ENCODE peak calls at places on chromosomes 1 and 21, in ten cellular contexts. I is heart right ventricle; P is NCI-H1105; G is GM10248; A is Calu3; L is ELF-1; O is HEK293T; T is Right ventricle myocardium superior; V is GM20000; S is activated CD8-positive, alpha-beta T cell treated with anti-CD3 and anti-CD28 coated beads for 36 hours. C is an unnamed sample.

GRCh38 chr1:19863804-19864203 is 18.4 kb upstream of the OTUD3 start:
- DNase-seq in G (no peak), L (no peak), I (no peak), T (no peak), P (no peak), S (no peak), A (peak), O (no peak), V (no peak), C (no peak)

GRCh38 chr1:214124915-214125314 is 137.1 kb downstream of the PROX1 start:
- DNase-seq in V (no peak), I (no peak), T (no peak), O (peak), S (no peak), L (no peak), G (no peak), A (no peak), P (no peak), C (no peak)

GRCh38 chr1:37922767-37923550 is 23.9 kb downstream of the INPP5B start:
- DNase-seq in T (no peak), I (no peak), L (no peak), A (no peak), G (peak), O (no peak), P (no peak), V (peak), S (peak), C (no peak)

GRCh38 chr1:228311091-228311490 is 95.5 kb downstream of the TRIM11 start:
- DNase-seq in T (no peak), A (no peak), V (no peak), P (no peak), I (no peak), O (no peak), G (no peak), L (no peak), S (no peak), C (no peak)

GRCh38 chr21:37658994-37659458 is 257.2 kb downstream of the KCNJ6 start:
- DNase-seq in T (no peak), O (no peak), G (no peak), V (no peak), S (peak), P (no peak), L (no peak), I (no peak), A (no peak), C (no peak)

GRCh38 chr1:9589144-9589718 is 520 bp downstream of the TMEM201 start:
- DNase-seq in P (no peak), T (peak), A (peak), S (peak), G (no peak), L (peak), O (peak), I (no peak), V (peak), C (peak)

GRCh38 chr21:38293765-38294164 is 37.0 kb downstream of the KCNJ15 start:
- DNase-seq in P (no peak), L (no peak), T (no peak), A (no peak), O (no peak), I (no peak), G (no peak), S (no peak), V (no peak), C (no peak)

GRCh38 chr1:15033264-15033663 is 120.3 kb upstream of the TMEM51 start:
- DNase-seq in I (no peak), O (no peak), A (no peak), L (no peak), T (no peak), P (no peak), G (no peak), S (no peak), V (no peak), C (peak)

GRCh38 chr21:41358193-41359166 is 3.3 kb upstream of the MX2 start:
- DNase-seq in L (no peak), V (no peak), P (no peak), O (no peak), I (no peak), S (no peak), G (no peak), A (no peak), T (no peak), C (no peak)

GRCh38 chr21:16605588-16605987 is 875.8 kb downstream of the USP25 start:
- DNase-seq in T (no peak), I (no peak), O (no peak), S (no peak), A (no peak), P (no peak), V (no peak), L (no peak), G (no peak), C (no peak)

GRCh38 chr1:13543927-13544556 is 30.2 kb upstream of the LRRC38 start:
- DNase-seq in T (peak), G (no peak), S (no peak), L (peak), V (no peak), P (no peak), I (peak), A (no peak), O (peak), C (peak)

GRCh38 chr1:29569971-29570634 is 333.8 kb downstream of the PTPRU start:
- DNase-seq in V (no peak), T (no peak), G (no peak), P (no peak), L (no peak), A (peak), I (no peak), O (no peak), S (no peak), C (peak)

GRCh38 chr21:34215911-34216310 is 142.5 kb downstream of the MRPS6 start:
- DNase-seq in L (no peak), P (no peak), I (no peak), V (no peak), S (no peak), T (no peak), G (no peak), A (no peak), O (no peak), C (no peak)

GRCh38 chr1:172278478-172278877 is 142.0 kb upstream of the C1orf105 start:
- DNase-seq in S (no peak), A (no peak), G (no peak), O (no peak), P (no peak), T (no peak), L (peak), I (no peak), V (no peak), C (no peak)

GRCh38 chr1:220673921-220674320 is 16.2 kb upstream of the C1orf115 start:
- DNase-seq in V (no peak), L (no peak), S (no peak), G (no peak), A (no peak), O (no peak), I (no peak), T (no peak), P (no peak), C (no peak)

GRCh38 chr1:109484519-109484975 is 842 bp downstream of the ATXN7L2 start:
- DNase-seq in P (no peak), T (no peak), L (no peak), S (no peak), A (no peak), V (no peak), I (no peak), G (no peak), O (no peak), C (no peak)

GRCh38 chr1:210400043-210400840 is 71.5 kb downstream of the HHAT start:
- DNase-seq in S (peak), T (peak), L (peak), I (peak), O (peak), V (peak), A (peak), G (peak), P (peak), C (peak)

GRCh38 chr1:89692601-89693503 is 59.9 kb downstream of the LRRC8C start:
- DNase-seq in G (peak), P (no peak), O (no peak), S (peak), I (peak), T (no peak), L (no peak), V (peak), A (no peak), C (peak)

GRCh38 chr1:59103457-59103856 is 193.4 kb upstream of the FGGY start:
- DNase-seq in I (no peak), P (no peak), A (no peak), O (no peak), V (no peak), L (no peak), S (no peak), G (no peak), T (no peak), C (no peak)

GRCh38 chr1:53126495-53126894 is 15.9 kb downstream of the SLC1A7 start:
- DNase-seq in G (no peak), O (no peak), S (no peak), L (no peak), I (no peak), P (no peak), T (no peak), V (no peak), A (no peak), C (no peak)

C was measured in SJSA1.